ENCODE peak calls at places on chromosome 10, in seven cellular contexts. O is fibroblast of lung, L is PC-3, T is cardiac muscle cell, N is testis, Y is sigmoid colon, U is HL-60. F is an unnamed sample.
A peak's percentile ranks its signal among the peaks of the same experiment; 100 is the strongest.

GRCh38 chr10:6692856-6693255 is 112.8 kb upstream of the PRKCQ start:
- DNase-seq in N (no peak), L (no peak), Y (no peak), U (no peak), T (no peak), O (no peak), F (no peak)

GRCh38 chr10:24669285-24669861 is 54.3 kb downstream of the ARHGAP21 start:
- DNase-seq in O (no peak), L (no peak), U (no peak), Y (no peak), T (no peak), N (no peak), F (no peak)

GRCh38 chr10:80767940-80768339 is 230.2 kb downstream of the SH2D4B start:
- DNase-seq in O (no peak), N (no peak), U (no peak), L (no peak), T (no peak), Y (no peak), F (no peak)

GRCh38 chr10:54667136-54667535 is 133.9 kb downstream of the PCDH15 start:
- DNase-seq in L (peak; percentile 25), N (no peak), Y (no peak), T (no peak), U (no peak), O (no peak), F (no peak)

GRCh38 chr10:77090381-77091356 is 546.9 kb downstream of the KCNMA1 start:
- DNase-seq in L (no peak), N (no peak), O (peak; percentile 32), U (no peak), Y (no peak), T (no peak), F (no peak)

GRCh38 chr10:21077681-21078080 is 180.6 kb upstream of the NEBL start:
- DNase-seq in L (no peak), Y (no peak), T (no peak), N (no peak), U (no peak), O (no peak), F (no peak)

GRCh38 chr10:121610798-121611325 is 12.6 kb upstream of the FGFR2 start:
- DNase-seq in T (no peak), N (no peak), L (no peak), U (no peak), O (peak; percentile 25), Y (peak; percentile 10), F (no peak)

GRCh38 chr10:125556884-125557283 is 126.1 kb downstream of the TEX36 start:
- DNase-seq in T (no peak), U (no peak), N (no peak), L (no peak), Y (no peak), O (no peak), F (no peak)

GRCh38 chr10:46524471-46525176 is 31.8 kb downstream of the GPRIN2 start:
- DNase-seq in T (peak; percentile 91), U (no peak), N (no peak), Y (peak; percentile 61), L (peak; percentile 77), O (peak; percentile 76), F (peak; percentile 46)

GRCh38 chr10:29730461-29730860 is 95.7 kb upstream of the SVIL start:
- DNase-seq in Y (no peak), T (no peak), L (no peak), O (no peak), U (no peak), N (no peak), F (peak; percentile 82)

GRCh38 chr10:63711866-63712716 is 190.9 kb downstream of the REEP3 start:
- DNase-seq in N (peak; percentile 89), U (no peak), O (peak; percentile 96), Y (peak; percentile 98), T (peak; percentile 95), L (peak; percentile 100), F (peak; percentile 91)

GRCh38 chr10:29344073-29344820 is 55.4 kb downstream of the LYZL1 start:
- DNase-seq in U (no peak), L (peak; percentile 3), O (peak; percentile 92), N (peak; percentile 60), Y (no peak), T (peak; percentile 53), F (peak; percentile 10)

GRCh38 chr10:23150610-23151009 is 41.5 kb upstream of the PTF1A start:
- DNase-seq in T (peak; percentile 5), Y (no peak), L (no peak), O (no peak), N (no peak), U (no peak), F (no peak)

GRCh38 chr10:100508691-100509150 is 10.9 kb downstream of the SEC31B start:
- DNase-seq in L (peak; percentile 67), N (peak; percentile 18), U (peak; percentile 64), O (peak; percentile 52), T (peak; percentile 66), Y (no peak), F (peak; percentile 61)

GRCh38 chr10:79385392-79385795 is 38.1 kb downstream of the PPIF start:
- DNase-seq in L (no peak), N (no peak), U (no peak), T (no peak), Y (peak; percentile 64), O (no peak), F (no peak)

GRCh38 chr10:60883187-60883586 is 60.8 kb downstream of the RHOBTB1 start:
- DNase-seq in Y (no peak), T (peak; percentile 51), L (peak; percentile 82), O (peak; percentile 22), U (peak; percentile 7), N (peak; percentile 89), F (peak; percentile 43)

GRCh38 chr10:75179657-75180177 is 30.9 kb upstream of the VDAC2 start:
- DNase-seq in Y (no peak), O (no peak), U (no peak), L (no peak), N (no peak), T (no peak), F (peak; percentile 73)

GRCh38 chr10:17465328-17466125 is 11.1 kb upstream of the ST8SIA6 start:
- DNase-seq in N (no peak), L (no peak), U (no peak), Y (no peak), T (no peak), O (no peak), F (no peak)

GRCh38 chr10:95644935-95645334 is 11.6 kb downstream of the ALDH18A1 start:
- DNase-seq in Y (no peak), T (no peak), L (no peak), N (no peak), U (no peak), O (no peak), F (no peak)

GRCh38 chr10:21402606-21403083 is 122.8 kb downstream of the SKIDA1 start:
- DNase-seq in Y (no peak), U (no peak), O (peak; percentile 56), L (peak; percentile 59), N (no peak), T (peak; percentile 79), F (peak; percentile 70)

GRCh38 chr10:22544325-22545068 is 169.9 kb downstream of the PIP4K2A start:
- DNase-seq in N (no peak), Y (no peak), U (no peak), L (no peak), O (no peak), T (no peak), F (no peak)

DNA sequence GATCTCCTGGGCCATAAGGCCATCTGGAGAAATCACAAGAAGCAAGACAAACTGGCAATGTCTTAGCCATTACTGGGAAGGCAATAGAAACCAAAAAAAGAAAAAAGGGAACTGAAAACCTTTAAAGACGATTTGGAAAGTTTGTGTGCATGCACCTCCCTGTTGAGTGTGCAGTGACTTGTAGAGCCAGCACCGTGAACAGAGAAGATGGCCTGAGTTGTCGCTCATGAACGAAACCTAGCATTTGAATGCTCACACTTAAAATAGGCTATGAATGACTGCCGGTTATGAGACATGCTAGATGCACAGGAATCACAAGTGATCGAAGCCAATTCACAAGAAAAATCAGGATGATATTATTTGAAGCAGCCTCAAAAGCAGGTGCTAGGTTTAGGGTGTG is 151.3 kb upstream of the ADO start:
- DNase-seq in N (no peak), T (no peak), Y (no peak), O (no peak), U (no peak), L (no peak), F (no peak)
- H3K4me3 ChIP-seq in N (no peak overlapping the region), T (no peak overlapping the region), Y (no peak overlapping the region), O (no peak overlapping the region), U (no peak overlapping the region), L (no peak overlapping the region), F (no peak overlapping the region)

GRCh38 chr10:71260622-71261325 is 48.4 kb downstream of the UNC5B start:
- DNase-seq in Y (no peak), O (peak; percentile 96), N (peak; percentile 59), U (peak; percentile 68), T (peak; percentile 95), L (no peak), F (peak; percentile 91)
- TF ChIP-seq CTCF in Y (no peak), O (no peak), N (no peak), U (no peak), T (peak; percentile 26), L (no peak), F (no peak)

GRCh38 chr10:98417481-98417959 is 2.5 kb upstream of the PYROXD2 start:
- DNase-seq in T (no peak), N (no peak), O (no peak), L (no peak), Y (peak; percentile 61), U (no peak), F (no peak)

GRCh38 chr10:98420786-98421185 is 5.8 kb upstream of the PYROXD2 start:
- DNase-seq in T (no peak), U (no peak), Y (peak; percentile 46), N (no peak), L (no peak), O (no peak), F (no peak)

GRCh38 chr10:98418596-98419265 is 3.7 kb upstream of the PYROXD2 start:
- DNase-seq in Y (peak; percentile 58), O (no peak), T (no peak), L (no peak), N (no peak), U (no peak), F (no peak)

GRCh38 chr10:98417973-98418372 is 3.0 kb upstream of the PYROXD2 start:
- DNase-seq in L (no peak), O (no peak), U (no peak), T (no peak), N (no peak), Y (peak; percentile 57), F (no peak)

DNA sequence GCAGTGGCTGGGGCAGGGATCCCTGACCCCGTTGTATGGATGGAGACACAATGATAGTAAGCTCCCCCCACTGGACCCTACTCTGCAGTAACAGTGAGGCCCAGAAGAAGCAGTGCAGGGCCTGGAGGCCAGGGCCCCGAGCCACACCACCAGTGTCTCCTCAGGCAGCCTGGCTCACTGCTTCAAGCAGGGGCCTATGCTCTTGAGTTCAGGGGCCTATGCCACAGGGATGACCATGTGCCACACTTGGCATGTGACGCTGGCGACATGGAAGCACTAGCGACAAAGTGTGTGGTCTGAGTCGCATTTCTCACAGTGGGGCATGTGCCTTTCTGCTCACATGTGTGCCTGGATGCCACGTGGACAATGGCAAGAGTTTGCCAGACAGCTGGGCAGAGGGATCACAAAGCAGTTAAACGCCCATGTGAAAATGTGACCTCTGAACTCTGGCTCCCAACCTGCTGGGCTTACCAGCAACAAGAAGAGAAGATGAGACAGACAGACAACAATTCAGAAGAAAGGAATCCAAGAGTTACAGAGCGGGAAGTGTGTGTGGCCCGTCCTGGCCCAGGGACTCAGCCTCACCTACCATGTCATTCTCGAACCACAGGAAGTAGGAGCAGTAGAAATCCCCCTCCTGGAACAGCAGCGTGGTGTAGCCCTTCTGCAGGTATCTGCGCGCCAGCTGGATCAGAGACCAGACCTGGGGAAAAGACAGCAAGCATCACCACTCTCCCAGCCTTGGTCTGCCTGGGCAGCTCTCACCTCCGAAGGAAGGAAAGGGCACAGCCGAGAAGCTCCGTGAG is 4.7 kb upstream of the PYROXD2 start:
- DNase-seq in T (no peak), Y (peak; percentile 55), U (no peak), N (no peak), O (no peak), L (no peak), F (no peak)
- H3K4me3 ChIP-seq in T (no peak overlapping the region), Y (no peak overlapping the region), U (no peak overlapping the region), N (no peak overlapping the region), O (no peak overlapping the region), L (no peak overlapping the region), F (no peak overlapping the region)

GRCh38 chr10:116827214-116827671 is 22.1 kb upstream of the ENO4 start:
- DNase-seq in L (no peak), N (no peak), T (no peak), Y (no peak), O (no peak), U (no peak), F (peak; percentile 7)
- TF ChIP-seq CTCF in L (no peak), N (no peak), T (no peak), Y (no peak), O (no peak), U (no peak), F (peak; percentile 39)

F was measured in fibroblast of villous mesenchyme.